ENCODE peak calls at places on chromosomes 16 and 17, in four cellular contexts. P, H, R and D are unnamed samples. For H3K27me3, the result is how much of the 10 kb centered on the place peaks cover.

GRCh38 chr16:8855051-8855786 is 13.6 kb downstream of the CARHSP1 start:
- DNase-seq in P (no peak), H (no peak), R (no peak), D (no peak)

GRCh38 chr17:53142890-53143289 is 679.8 kb upstream of the KIF2B start:
- DNase-seq in P (no peak), H (no peak), R (no peak), D (no peak)

GRCh38 chr17:9234404-9234945 is 213.2 kb downstream of the NTN1 start:
- DNase-seq in P (no peak), H (no peak), R (no peak), D (no peak)

GRCh38 chr16:75304521-75305363 is 53.3 kb upstream of the BCAR1 start:
- DNase-seq in P (peak), H (peak), R (no peak), D (peak)

GRCh38 chr17:76547183-76547641 is 7.4 kb downstream of the PRCD start:
- DNase-seq in P (peak), H (no peak), R (peak), D (no peak)

GRCh38 chr17:28549274-28550132 is 2.9 kb downstream of the UNC119 start:
- DNase-seq in P (no peak), H (no peak), R (peak), D (no peak)

GRCh38 chr17:56891751-56892150 is 22.1 kb downstream of the TRIM25 start:
- DNase-seq in P (no peak), H (peak), R (peak), D (no peak)

GRCh38 chr17:19019041-19019941 is 14.7 kb upstream of the FAM83G start:
- DNase-seq in P (no peak), H (no peak), R (no peak), D (no peak)

GRCh38 chr16:83458612-83459011 is 349.2 kb upstream of the HSBP1 start:
- DNase-seq in P (peak), H (no peak), R (no peak), D (no peak)

GRCh38 chr16:49442805-49443204 is 69.2 kb downstream of the C16orf78 start:
- DNase-seq in P (no peak), H (no peak), R (no peak), D (no peak)

GRCh38 chr16:88999457-89000206 is 22.6 kb upstream of the CBFA2T3 start:
- DNase-seq in P (no peak), H (no peak), R (no peak), D (no peak)

GRCh38 chr17:6551909-6552768 is 4.2 kb downstream of the PITPNM3 start:
- DNase-seq in P (no peak), H (no peak), R (no peak), D (no peak)

GRCh38 chr17:65737451-65737850 is 176.0 kb upstream of the AXIN2 start:
- DNase-seq in P (no peak), H (peak), R (no peak), D (no peak)

GRCh38 chr16:24471616-24472015 is 67.8 kb upstream of the RBBP6 start:
- DNase-seq in P (no peak), H (no peak), R (no peak), D (no peak)

GRCh38 chr16:1612320-1613111 is at the start of gene CRAMP1:
- DNase-seq in P (peak), H (peak), R (no peak), D (no peak)

GRCh38 chr16:2811703-2812471 is 5.2 kb upstream of the PRSS21 start:
- DNase-seq in P (no peak), H (no peak), R (no peak), D (no peak)

GRCh38 chr16:2813661-2814288 is 3.3 kb upstream of the PRSS21 start:
- DNase-seq in P (no peak), H (no peak), R (no peak), D (no peak)

GRCh38 chr16:2808181-2808580 is 8.9 kb upstream of the PRSS21 start:
- DNase-seq in P (no peak), H (no peak), R (no peak), D (no peak)

GRCh38 chr16:2809149-2809760 is 7.8 kb upstream of the PRSS21 start:
- DNase-seq in P (no peak), H (no peak), R (no peak), D (no peak)

DNA sequence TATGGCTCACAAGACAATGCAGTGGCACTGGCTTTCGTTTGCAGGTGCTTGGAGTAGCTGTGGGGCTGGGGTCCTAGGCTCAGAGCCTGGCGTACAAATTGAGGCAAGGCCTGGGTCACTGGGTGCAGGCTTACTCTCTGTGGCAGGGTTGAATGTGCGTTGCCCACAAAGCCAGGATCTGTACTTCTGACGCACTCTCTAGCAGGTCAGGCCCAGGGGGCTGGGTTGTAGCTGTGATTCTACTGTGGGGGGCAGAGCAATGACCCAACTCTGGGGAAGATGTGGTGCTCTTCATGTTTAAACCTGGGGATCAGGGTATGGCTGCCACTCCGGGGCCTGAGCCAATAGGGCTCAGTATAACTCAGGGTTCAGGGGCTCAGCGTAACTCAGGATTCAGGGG is 6.4 kb upstream of the PRSS21 start:
- DNase-seq in P (no peak), H (no peak), R (no peak), D (no peak)
- H3K27me3 ChIP-seq in P (under half), H (under half), R (under half), D (under half)

GRCh38 chr17:73640691-73641090 is 3.6 kb downstream of the SDK2 start:
- DNase-seq in P (no peak), H (no peak), R (no peak), D (no peak)

GRCh38 chr17:73643846-73644144 is 450 bp downstream of the SDK2 start:
- DNase-seq in P (no peak), H (no peak), R (no peak), D (no peak)

GRCh38 chr17:73642659-73643011 is 1.6 kb downstream of the SDK2 start:
- DNase-seq in P (no peak), H (no peak), R (no peak), D (no peak)

GRCh38 chr17:73643012-73643845 is 1.0 kb downstream of the SDK2 start:
- DNase-seq in P (no peak), H (peak), R (no peak), D (no peak)

GRCh38 chr17:73641779-73642580 is 2.3 kb downstream of the SDK2 start:
- DNase-seq in P (no peak), H (no peak), R (no peak), D (no peak)
- H3K4me3 ChIP-seq in P (no peak), H (no peak), R (no peak), D (no peak)

GRCh38 chr17:43831633-43832032 is 1.3 kb downstream of the MPP3 start:
- DNase-seq in P (no peak), H (peak), R (no peak), D (no peak)
- H3K27me3 ChIP-seq in P (under half), H (under half), R (under half), D (under half)

GRCh38 chr17:32488177-32488542 is 1.4 kb downstream of the CDK5R1 start:
- DNase-seq in P (no peak), H (no peak), R (no peak), D (no peak)
- H3K4me3 ChIP-seq in P (no peak), H (no peak), R (peak), D (no peak)

DNA sequence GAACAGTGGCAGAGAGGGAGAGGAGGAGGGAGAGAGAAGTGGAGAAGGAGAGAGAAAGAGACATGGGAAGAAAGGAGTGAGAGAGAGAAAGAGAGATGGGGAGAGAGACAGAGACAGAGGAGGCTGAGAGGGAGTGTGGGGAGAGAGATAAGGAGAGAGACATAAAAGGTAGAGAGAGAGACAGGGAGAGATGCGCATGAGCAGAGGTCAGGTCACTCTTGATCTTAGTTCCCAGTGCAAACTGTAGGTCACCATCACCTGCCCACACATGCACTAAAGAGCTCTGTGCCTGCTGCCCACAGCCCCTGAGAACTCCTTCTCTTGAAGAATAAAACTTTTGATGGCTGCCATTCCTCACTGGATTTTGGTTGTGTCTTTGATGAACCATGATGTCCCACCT is 14.9 kb downstream of the KRT33A start:
- DNase-seq in P (no peak), H (no peak), R (no peak), D (no peak)
- H3K27me3 ChIP-seq in P (under half), H (under half), R (under half), D (under half)

GRCh38 chr17:82318169-82318498 is 726 bp upstream of the CD7 start:
- DNase-seq in P (no peak), H (no peak), R (no peak), D (no peak)

GRCh38 chr17:82320140-82320840 is 2.9 kb upstream of the CD7 start:
- DNase-seq in P (no peak), H (peak), R (no peak), D (no peak)

GRCh38 chr17:82319619-82320062 is 2.2 kb upstream of the CD7 start:
- DNase-seq in P (no peak), H (no peak), R (no peak), D (no peak)

GRCh38 chr17:82317394-82318168 is at the start of gene CD7:
- DNase-seq in P (no peak), H (peak), R (peak), D (no peak)

DNA sequence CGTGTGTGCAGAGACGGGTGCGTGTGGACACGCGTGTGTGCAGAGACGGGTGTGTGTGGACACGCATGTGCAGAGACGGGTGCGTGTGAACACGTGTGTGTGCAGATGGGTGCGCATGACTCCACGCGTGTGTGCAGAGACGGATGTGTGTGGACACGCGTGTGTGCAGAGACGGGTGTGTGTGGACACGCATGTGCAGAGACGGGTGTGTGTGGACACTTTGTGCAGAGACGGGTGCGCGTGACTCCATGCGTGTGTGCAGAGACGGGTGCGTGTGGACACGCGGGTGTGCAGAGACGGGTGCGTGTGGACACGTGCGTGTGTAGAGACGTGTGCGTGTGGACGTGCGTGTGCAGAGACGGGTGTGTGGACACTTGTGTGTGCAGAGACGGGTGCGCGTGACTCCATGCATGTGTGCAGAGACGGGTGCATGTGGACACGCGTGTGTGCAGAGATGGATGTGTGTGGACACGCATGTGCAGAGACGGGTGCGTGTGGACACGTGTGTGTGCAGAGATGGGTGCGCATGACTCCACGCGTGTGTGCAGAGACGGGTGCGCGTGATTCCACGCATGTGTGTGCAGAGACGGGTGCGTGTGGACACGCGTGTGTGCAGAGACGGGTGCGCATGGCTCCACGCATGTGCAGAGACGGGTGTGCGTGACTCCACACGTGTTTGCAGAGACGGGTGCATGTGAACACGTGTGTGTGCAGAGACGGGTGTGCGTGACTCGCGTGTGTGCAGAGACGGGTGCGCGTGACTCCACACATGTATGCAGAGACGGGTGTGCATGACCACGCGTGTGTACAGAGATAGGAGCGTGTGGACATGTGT is 1.6 kb upstream of the CD7 start:
- DNase-seq in P (no peak), H (no peak), R (no peak), D (no peak)
- H3K4me3 ChIP-seq in P (no peak), H (no peak), R (no peak), D (no peak)

DNA sequence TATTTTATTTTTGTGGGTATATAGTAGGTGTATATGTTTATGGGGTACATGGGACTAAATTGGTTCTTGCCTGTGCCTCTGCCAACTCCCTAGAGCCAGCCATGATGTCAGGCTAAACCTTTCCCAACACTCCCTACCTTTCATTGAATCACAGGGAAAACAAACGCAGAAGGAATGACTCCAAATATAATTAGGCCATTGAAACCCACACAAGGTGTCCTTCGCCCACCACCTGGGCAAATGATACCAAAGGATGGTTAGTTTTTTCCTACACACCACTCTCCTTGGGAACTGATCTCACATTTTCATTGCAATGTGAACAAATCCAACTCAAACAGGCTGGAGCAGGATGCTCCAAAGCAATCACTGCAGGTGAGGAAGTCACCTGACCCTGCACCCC is 27.5 kb downstream of the WSB1 start:
- DNase-seq in P (no peak), H (no peak), R (no peak), D (no peak)
- H3K27me3 ChIP-seq in P (under half), H (under half), R (under half), D (under half)